ENCODE peak calls at places on chromosome X, in eight cellular contexts. O is sigmoid colon, K is K562, P is HCT116, E is SK-N-SH, J is GM23338, C is stomach, Y is HepG2. U is an unnamed sample. For H3K4me1 and H3K36me3, the result is how much of the 10 kb centered on the place peaks cover.

GRCh38 chrX:2446815-2447214 is 54.0 kb downstream of the DHRSX start:
- DNase-seq in O (no peak), K (no peak), P (no peak), E (no peak), J (no peak), C (no peak), Y (no peak), U (peak)

GRCh38 chrX:150150081-150150779 is 211.9 kb upstream of the EOLA2 start:
- DNase-seq in O (no peak), K (no peak), P (no peak), E (no peak), J (no peak), C (no peak), Y (no peak), U (no peak)

GRCh38 chrX:63551856-63552255 is 200.7 kb upstream of the SPIN4 start:
- DNase-seq in O (no peak), K (no peak), P (no peak), E (no peak), J (no peak), C (no peak), Y (no peak), U (no peak)

GRCh38 chrX:117327306-117327705 is 789.3 kb downstream of the KLHL13 start:
- DNase-seq in O (no peak), K (no peak), P (no peak), E (no peak), J (peak), C (no peak), Y (no peak), U (no peak)

GRCh38 chrX:136130931-136131843 is 16.1 kb upstream of the FHL1 start:
- DNase-seq in O (no peak), K (no peak), P (peak), E (no peak), J (no peak), C (no peak), Y (peak), U (no peak)

GRCh38 chrX:124940536-124940935 is 379.1 kb upstream of the TEX13C start:
- DNase-seq in O (no peak), K (no peak), P (no peak), E (no peak), J (no peak), C (no peak), Y (no peak), U (no peak)

GRCh38 chrX:45006002-45006800 is 133.2 kb downstream of the KDM6A start:
- DNase-seq in O (no peak), K (no peak), P (peak), E (no peak), J (peak), C (no peak), Y (no peak), U (no peak)

GRCh38 chrX:40008841-40009461 is 88.8 kb downstream of the BCOR start:
- DNase-seq in O (peak), K (no peak), P (no peak), E (peak), J (peak), C (no peak), Y (no peak), U (peak)

GRCh38 chrX:154596290-154596929 is 11.5 kb downstream of the CTAG1A start:
- DNase-seq in O (no peak), K (no peak), P (no peak), E (no peak), J (peak), C (no peak), Y (no peak), U (no peak)

GRCh38 chrX:102516314-102516936 is at the start of gene TMSB15A:
- DNase-seq in O (peak), K (peak), P (no peak), E (peak), J (peak), C (peak), Y (no peak), U (peak)

GRCh38 chrX:136608295-136608933 is 39.5 kb upstream of the CD40LG start:
- DNase-seq in O (peak), K (no peak), P (peak), E (no peak), J (peak), C (peak), Y (no peak), U (peak)

GRCh38 chrX:148499638-148500427 is 584 bp upstream of the AFF2 start:
- DNase-seq in O (no peak), K (no peak), P (no peak), E (no peak), J (peak), C (no peak), Y (no peak), U (peak)

GRCh38 chrX:110384490-110384889 is 25.8 kb downstream of the RTL9 start:
- DNase-seq in O (no peak), K (peak), P (peak), E (no peak), J (no peak), C (no peak), Y (no peak), U (no peak)

GRCh38 chrX:143683486-143683885 is 37.1 kb downstream of the SPANXN2 start:
- DNase-seq in O (no peak), K (no peak), P (no peak), E (no peak), J (no peak), C (no peak), Y (no peak), U (no peak)

GRCh38 chrX:45011131-45011530 is 138.1 kb downstream of the KDM6A start:
- DNase-seq in O (no peak), K (no peak), P (no peak), E (no peak), J (no peak), C (no peak), Y (no peak), U (no peak)

GRCh38 chrX:19660604-19661003 is 145.3 kb upstream of the MAP3K15 start:
- DNase-seq in O (no peak), K (no peak), P (no peak), E (no peak), J (no peak), C (no peak), Y (no peak), U (no peak)

GRCh38 chrX:152638443-152638904 is 779 bp downstream of the GABRQ start:
- DNase-seq in O (no peak), K (no peak), P (no peak), E (no peak), J (peak), C (no peak), Y (no peak), U (no peak)

GRCh38 chrX:110425222-110425621 is 66.6 kb downstream of the RTL9 start:
- DNase-seq in O (no peak), K (no peak), P (no peak), E (peak), J (peak), C (no peak), Y (no peak), U (no peak)

GRCh38 chrX:14673764-14674163 is 144.4 kb downstream of the GLRA2 start:
- DNase-seq in O (no peak), K (no peak), P (peak), E (no peak), J (no peak), C (no peak), Y (peak), U (no peak)

GRCh38 chrX:39721570-39722279 is 376.0 kb downstream of the BCOR start:
- DNase-seq in O (no peak), K (no peak), P (no peak), E (no peak), J (no peak), C (no peak), Y (no peak), U (no peak)

GRCh38 chrX:123310112-123310511 is 126.0 kb downstream of the GRIA3 start:
- DNase-seq in O (no peak), K (no peak), P (no peak), E (no peak), J (no peak), C (no peak), Y (no peak), U (no peak)

GRCh38 chrX:137031517-137032377 is 2.0 kb downstream of the GPR101 start:
- DNase-seq in O (no peak), K (peak), P (no peak), E (peak), J (peak), C (no peak), Y (no peak), U (no peak)

GRCh38 chrX:111170017-111170416 is 74.0 kb downstream of the PAK3 start:
- DNase-seq in O (no peak), K (no peak), P (no peak), E (no peak), J (no peak), C (no peak), Y (no peak), U (no peak)

GRCh38 chrX:108299101-108299591 is 139.1 kb downstream of the COL4A6 start:
- DNase-seq in O (no peak), K (no peak), P (no peak), E (no peak), J (peak), C (no peak), Y (peak), U (no peak)

GRCh38 chrX:38326086-38326485 is 1.2 kb downstream of the RPGR start:
- DNase-seq in O (no peak), K (no peak), P (no peak), E (no peak), J (no peak), C (no peak), Y (no peak), U (no peak)

GRCh38 chrX:103101280-103102042 is 8.5 kb upstream of the NXF3 start:
- DNase-seq in O (no peak), K (peak), P (no peak), E (no peak), J (peak), C (no peak), Y (peak), U (no peak)

GRCh38 chrX:15043538-15043937 is 170.3 kb downstream of the MOSPD2 start:
- DNase-seq in O (no peak), K (no peak), P (no peak), E (no peak), J (no peak), C (no peak), Y (no peak), U (no peak)

GRCh38 chrX:65697915-65698796 is 30.7 kb downstream of the MSN start:
- DNase-seq in O (no peak), K (peak), P (no peak), E (no peak), J (peak), C (peak), Y (no peak), U (peak)

GRCh38 chrX:150372280-150372679 is 9.2 kb downstream of the MAMLD1 start:
- DNase-seq in O (no peak), K (no peak), P (no peak), E (no peak), J (no peak), C (no peak), Y (no peak), U (no peak)

GRCh38 chrX:69618803-69619202 is 2.9 kb downstream of the EDA start:
- DNase-seq in O (no peak), K (no peak), P (no peak), E (peak), J (peak), C (no peak), Y (peak), U (no peak)

GRCh38 chrX:110310000-110310790 is 7.7 kb downstream of the AMMECR1 start:
- DNase-seq in O (no peak), K (no peak), P (no peak), E (no peak), J (no peak), C (no peak), Y (no peak), U (no peak)

GRCh38 chrX:16258936-16259335 is 91.7 kb downstream of the MAGEB17 start:
- DNase-seq in O (no peak), K (no peak), P (no peak), E (no peak), J (no peak), C (no peak), Y (no peak), U (no peak)

GRCh38 chrX:16196829-16197228 is 29.5 kb downstream of the MAGEB17 start:
- DNase-seq in O (no peak), K (peak), P (no peak), E (no peak), J (no peak), C (no peak), Y (no peak), U (no peak)

GRCh38 chrX:100411802-100412333 is 1.8 kb upstream of the PCDH19 start:
- DNase-seq in O (no peak), K (no peak), P (no peak), E (no peak), J (no peak), C (no peak), Y (no peak), U (no peak)

GRCh38 chrX:12269484-12269883 is 131.2 kb downstream of the FRMPD4 start:
- DNase-seq in O (no peak), K (no peak), P (no peak), E (no peak), J (no peak), C (no peak), Y (no peak), U (no peak)

GRCh38 chrX:71867680-71868079 is 43.0 kb upstream of the NHSL2 start:
- DNase-seq in O (no peak), K (no peak), P (no peak), E (no peak), J (no peak), C (no peak), Y (no peak), U (no peak)

GRCh38 chrX:112819013-112819635 is 21.5 kb downstream of the AMOT start:
- DNase-seq in O (no peak), K (no peak), P (no peak), E (no peak), J (no peak), C (no peak), Y (no peak), U (no peak)

GRCh38 chrX:141278306-141278705 is 36.0 kb upstream of the SPANXC start:
- DNase-seq in O (no peak), K (peak), P (no peak), E (peak), J (peak), C (no peak), Y (peak), U (no peak)

GRCh38 chrX:103607385-103608304 is at the start of gene TCEAL3:
- DNase-seq in O (peak), K (no peak), P (no peak), E (peak), J (peak), C (peak), Y (no peak), U (peak)

GRCh38 chrX:12947545-12948235 is 27.2 kb upstream of the TMSB4X start:
- DNase-seq in O (no peak), K (no peak), P (no peak), E (no peak), J (no peak), C (no peak), Y (peak), U (no peak)

GRCh38 chrX:46258356-46258755 is 286.9 kb downstream of the ZNF674 start:
- DNase-seq in O (no peak), K (no peak), P (no peak), E (no peak), J (no peak), C (no peak), Y (no peak), U (no peak)
- H3K4me1 ChIP-seq in O (under half), K (under half), P (under half), E (under half), J (under half), C (under half), Y (under half), U (under half)

GRCh38 chrX:29024813-29025342 is 437.6 kb downstream of the IL1RAPL1 start:
- DNase-seq in O (no peak), K (no peak), P (no peak), E (no peak), J (no peak), C (no peak), Y (no peak), U (no peak)
- TF ChIP-seq POLR2AphosphoS5 in O (no peak), K (no peak), P (no peak), E (no peak), J (no peak), C (no peak), Y (no peak), U (no peak)

GRCh38 chrX:41142130-41142529 is 56.9 kb downstream of the USP9X start:
- DNase-seq in O (no peak), K (no peak), P (no peak), E (no peak), J (no peak), C (no peak), Y (no peak), U (no peak)

GRCh38 chrX:41145920-41146608 is 60.8 kb downstream of the USP9X start:
- DNase-seq in O (no peak), K (no peak), P (peak), E (no peak), J (no peak), C (no peak), Y (no peak), U (no peak)

GRCh38 chrX:41148553-41148952 is 63.3 kb downstream of the USP9X start:
- DNase-seq in O (no peak), K (no peak), P (no peak), E (no peak), J (no peak), C (no peak), Y (no peak), U (no peak)

GRCh38 chrX:41150043-41150442 is 64.8 kb downstream of the USP9X start:
- DNase-seq in O (no peak), K (no peak), P (no peak), E (no peak), J (no peak), C (no peak), Y (no peak), U (no peak)

DNA sequence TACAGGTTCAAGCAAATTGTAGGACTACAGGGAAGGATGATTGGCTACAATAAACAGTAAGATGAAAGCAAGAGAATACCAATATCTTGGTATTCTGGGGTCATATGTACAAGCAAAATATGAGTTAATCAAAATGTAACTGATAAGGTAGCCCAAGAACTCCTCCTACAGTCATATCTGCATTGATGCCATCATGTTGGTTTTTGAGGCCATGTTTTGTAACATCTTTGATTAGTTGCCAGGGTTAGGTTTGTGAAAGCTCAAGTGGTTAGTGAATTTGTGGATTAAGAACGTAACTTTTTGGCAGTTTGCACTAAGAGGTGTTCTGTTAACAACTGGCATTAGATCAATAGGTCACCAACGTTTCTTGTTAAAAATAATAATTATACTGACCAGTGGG is 59.6 kb downstream of the USP9X start:
- DNase-seq in O (no peak), K (no peak), P (no peak), E (no peak), J (no peak), C (no peak), Y (no peak), U (no peak)
- H3K36me3 ChIP-seq in O (under half), K (half or more), P (under half), E (half or more), J (half or more), C (under half), Y (under half), U (half or more)

GRCh38 chrX:133658244-133658911 is 243.1 kb upstream of the GPC4 start:
- DNase-seq in O (no peak), K (no peak), P (no peak), E (no peak), J (no peak), C (no peak), Y (no peak), U (no peak)

GRCh38 chrX:133661962-133662839 is 246.9 kb upstream of the GPC4 start:
- DNase-seq in O (no peak), K (no peak), P (no peak), E (no peak), J (no peak), C (no peak), Y (peak), U (no peak)

GRCh38 chrX:133657455-133657854 is 242.2 kb upstream of the GPC4 start:
- DNase-seq in O (no peak), K (no peak), P (no peak), E (no peak), J (no peak), C (no peak), Y (no peak), U (no peak)

GRCh38 chrX:133655914-133656265 is 240.6 kb upstream of the GPC4 start:
- DNase-seq in O (no peak), K (no peak), P (no peak), E (no peak), J (no peak), C (no peak), Y (no peak), U (no peak)

DNA sequence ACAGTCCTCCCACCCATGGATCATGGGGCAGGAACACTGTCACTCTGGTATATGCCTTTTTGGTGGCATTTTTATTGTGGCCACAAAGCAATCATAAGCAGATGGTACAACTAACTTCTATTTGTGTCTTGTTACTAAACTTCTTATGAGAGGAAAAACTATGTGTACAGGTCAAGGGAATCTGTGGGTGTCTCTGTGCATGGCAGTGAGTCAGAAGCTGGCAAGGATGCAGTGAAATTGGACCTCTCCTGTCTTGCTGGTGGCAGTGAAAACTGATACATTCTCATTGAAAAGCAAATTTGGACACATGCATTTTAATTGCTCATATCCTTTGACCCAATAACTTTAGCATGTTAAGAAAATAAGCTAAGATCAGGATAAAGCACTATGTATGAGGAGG is 245.1 kb upstream of the GPC4 start:
- DNase-seq in O (no peak), K (no peak), P (no peak), E (no peak), J (no peak), C (no peak), Y (no peak), U (no peak)
- H3K4me1 ChIP-seq in O (under half), K (under half), P (under half), E (under half), J (under half), C (under half), Y (under half), U (under half)

DNA sequence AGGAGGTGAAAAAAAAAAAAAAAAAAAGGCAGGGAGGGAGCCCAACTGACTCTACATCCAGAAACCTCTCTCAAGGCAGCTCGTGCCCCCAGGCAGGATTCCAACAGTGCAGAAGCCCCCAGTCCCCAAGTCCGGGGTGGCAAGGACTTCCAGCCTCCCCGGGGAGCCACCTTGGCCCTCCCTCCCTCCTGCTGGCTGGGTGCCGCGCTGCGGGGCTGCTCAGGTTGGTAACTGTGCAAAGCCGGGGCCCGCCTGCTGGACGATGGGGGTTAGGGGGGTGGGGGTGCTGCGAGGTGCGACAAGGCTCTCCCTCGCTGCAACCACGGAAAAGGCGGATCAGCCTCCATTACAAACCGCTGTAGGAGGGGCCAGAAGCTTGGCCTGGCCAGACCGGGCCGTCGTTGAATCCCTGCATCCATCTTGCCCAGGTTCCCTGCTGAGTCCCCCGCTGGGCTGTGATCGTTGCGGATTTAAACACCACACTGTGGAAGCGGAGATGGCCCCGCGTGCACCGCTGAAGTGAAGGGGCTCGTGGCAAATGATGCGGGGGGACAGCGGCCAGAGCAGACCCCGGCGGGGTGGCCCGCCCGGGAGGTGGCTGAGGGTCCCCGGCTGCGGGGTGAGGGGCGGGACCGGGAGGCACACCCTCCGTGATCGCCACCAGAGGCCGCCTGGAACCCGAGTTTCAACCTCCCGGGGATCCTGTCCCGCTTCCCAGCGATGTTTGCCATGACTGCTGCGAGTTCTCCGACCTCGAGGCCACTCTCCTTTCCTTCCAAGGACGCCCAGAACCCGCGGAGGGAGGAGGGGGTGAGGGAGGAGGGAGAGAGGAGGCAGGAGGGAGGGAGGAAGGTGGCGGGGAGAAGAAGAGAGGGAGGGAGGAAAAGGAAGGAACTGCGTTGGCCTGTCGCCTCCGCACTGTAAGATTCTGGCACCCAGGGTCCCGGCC is 58.0 kb upstream of the DDX3X start:
- DNase-seq in O (peak), K (peak), P (no peak), E (peak), J (peak), C (peak), Y (peak), U (peak)
- TF ChIP-seq POLR2AphosphoS5 in O (no peak), K (no peak), P (no peak), E (peak), J (no peak), C (no peak), Y (no peak), U (peak)

GRCh38 chrX:77733342-77733741 is 52.7 kb downstream of the ATRX start:
- DNase-seq in O (no peak), K (no peak), P (no peak), E (no peak), J (no peak), C (no peak), Y (no peak), U (no peak)

GRCh38 chrX:77731821-77732419 is 54.1 kb downstream of the ATRX start:
- DNase-seq in O (no peak), K (no peak), P (no peak), E (no peak), J (peak), C (no peak), Y (peak), U (no peak)
- H3K36me3 ChIP-seq in O (under half), K (under half), P (under half), E (under half), J (under half), C (under half), Y (under half), U (under half)

U was measured in spleen.